ENCODE peak calls at places on chromosomes 16 and 17, in seven cellular contexts. One of them, this sample, is unnamed.

GRCh38 chr16:5379948-5380347 is 282.4 kb upstream of the EEF2KMT start:
- DNase-seq in AG08395: no peak
- DNase-seq in stimulated activated CD4-positive, alpha-beta T cell treated with anti-CD3 and anti-CD28 coated beads, Interleukin-1b, Interleukin-23, amount 100 ng/mL, for 4 hours: no peak
- DNase-seq in activated CD8-positive, alpha-beta memory T cell treated with anti-CD3 and anti-CD28 coated beads, Interleukin-2, amount 50 U/mL, for 48 hours: no peak
- DNase-seq in stomach: no peak
- DNase-seq in HEK293T: no peak
- DNase-seq in aorta: no peak
- DNase-seq in this sample: no peak

GRCh38 chr16:89006036-89006752 is 29.2 kb upstream of the CBFA2T3 start:
- DNase-seq in AG08395: no peak
- DNase-seq in stimulated activated CD4-positive, alpha-beta T cell treated with anti-CD3 and anti-CD28 coated beads, Interleukin-1b, Interleukin-23, amount 100 ng/mL, for 4 hours: no peak
- DNase-seq in activated CD8-positive, alpha-beta memory T cell treated with anti-CD3 and anti-CD28 coated beads, Interleukin-2, amount 50 U/mL, for 48 hours: no peak
- DNase-seq in stomach: no peak
- DNase-seq in HEK293T: no peak
- DNase-seq in aorta: peak; percentile 70
- DNase-seq in this sample: no peak

GRCh38 chr17:14299261-14300093 is 1.4 kb upstream of the HS3ST3B1 start:
- DNase-seq in AG08395: no peak
- DNase-seq in stimulated activated CD4-positive, alpha-beta T cell treated with anti-CD3 and anti-CD28 coated beads, Interleukin-1b, Interleukin-23, amount 100 ng/mL, for 4 hours: peak; percentile 26
- DNase-seq in activated CD8-positive, alpha-beta memory T cell treated with anti-CD3 and anti-CD28 coated beads, Interleukin-2, amount 50 U/mL, for 48 hours: peak; percentile 79
- DNase-seq in stomach: peak; percentile 40
- DNase-seq in HEK293T: peak; percentile 26
- DNase-seq in aorta: peak; percentile 81
- DNase-seq in this sample: peak; percentile 68

GRCh38 chr16:52537463-52537862 is 9.5 kb downstream of the TOX3 start:
- DNase-seq in AG08395: no peak
- DNase-seq in stimulated activated CD4-positive, alpha-beta T cell treated with anti-CD3 and anti-CD28 coated beads, Interleukin-1b, Interleukin-23, amount 100 ng/mL, for 4 hours: no peak
- DNase-seq in activated CD8-positive, alpha-beta memory T cell treated with anti-CD3 and anti-CD28 coated beads, Interleukin-2, amount 50 U/mL, for 48 hours: no peak
- DNase-seq in stomach: peak; percentile 26
- DNase-seq in HEK293T: no peak
- DNase-seq in aorta: no peak
- DNase-seq in this sample: no peak

GRCh38 chr17:43853546-43853945 is 6.6 kb downstream of the CD300LG start:
- DNase-seq in AG08395: no peak
- DNase-seq in stimulated activated CD4-positive, alpha-beta T cell treated with anti-CD3 and anti-CD28 coated beads, Interleukin-1b, Interleukin-23, amount 100 ng/mL, for 4 hours: no peak
- DNase-seq in activated CD8-positive, alpha-beta memory T cell treated with anti-CD3 and anti-CD28 coated beads, Interleukin-2, amount 50 U/mL, for 48 hours: no peak
- DNase-seq in stomach: no peak
- DNase-seq in HEK293T: no peak
- DNase-seq in aorta: peak; percentile 51
- DNase-seq in this sample: no peak

GRCh38 chr16:87461466-87461975 is 31.3 kb downstream of the ZCCHC14 start:
- DNase-seq in AG08395: peak; percentile 4
- DNase-seq in stimulated activated CD4-positive, alpha-beta T cell treated with anti-CD3 and anti-CD28 coated beads, Interleukin-1b, Interleukin-23, amount 100 ng/mL, for 4 hours: no peak
- DNase-seq in activated CD8-positive, alpha-beta memory T cell treated with anti-CD3 and anti-CD28 coated beads, Interleukin-2, amount 50 U/mL, for 48 hours: no peak
- DNase-seq in stomach: peak; percentile 96
- DNase-seq in HEK293T: peak; percentile 86
- DNase-seq in aorta: peak; percentile 86
- DNase-seq in this sample: no peak

GRCh38 chr16:106623-107324 is 28.7 kb downstream of the MPG start:
- DNase-seq in AG08395: peak; percentile 87
- DNase-seq in stimulated activated CD4-positive, alpha-beta T cell treated with anti-CD3 and anti-CD28 coated beads, Interleukin-1b, Interleukin-23, amount 100 ng/mL, for 4 hours: peak; percentile 26
- DNase-seq in activated CD8-positive, alpha-beta memory T cell treated with anti-CD3 and anti-CD28 coated beads, Interleukin-2, amount 50 U/mL, for 48 hours: peak; percentile 63
- DNase-seq in stomach: peak; percentile 68
- DNase-seq in HEK293T: peak; percentile 79
- DNase-seq in aorta: no peak
- DNase-seq in this sample: peak; percentile 76

GRCh38 chr17:38451840-38452529 is 23.7 kb downstream of the ARHGAP23 start:
- DNase-seq in AG08395: peak; percentile 94
- DNase-seq in stimulated activated CD4-positive, alpha-beta T cell treated with anti-CD3 and anti-CD28 coated beads, Interleukin-1b, Interleukin-23, amount 100 ng/mL, for 4 hours: no peak
- DNase-seq in activated CD8-positive, alpha-beta memory T cell treated with anti-CD3 and anti-CD28 coated beads, Interleukin-2, amount 50 U/mL, for 48 hours: no peak
- DNase-seq in stomach: no peak
- DNase-seq in HEK293T: no peak
- DNase-seq in aorta: no peak
- DNase-seq in this sample: peak; percentile 98

GRCh38 chr16:67936124-67936875 is at the start of gene PSMB10:
- DNase-seq in AG08395: peak; percentile 74
- DNase-seq in stimulated activated CD4-positive, alpha-beta T cell treated with anti-CD3 and anti-CD28 coated beads, Interleukin-1b, Interleukin-23, amount 100 ng/mL, for 4 hours: peak; percentile 53
- DNase-seq in activated CD8-positive, alpha-beta memory T cell treated with anti-CD3 and anti-CD28 coated beads, Interleukin-2, amount 50 U/mL, for 48 hours: peak; percentile 82
- DNase-seq in stomach: peak; percentile 41
- DNase-seq in HEK293T: peak; percentile 34
- DNase-seq in aorta: peak; percentile 85
- DNase-seq in this sample: peak; percentile 48

GRCh38 chr17:10200645-10201044 is 2.2 kb upstream of the GAS7 start:
- DNase-seq in AG08395: no peak
- DNase-seq in stimulated activated CD4-positive, alpha-beta T cell treated with anti-CD3 and anti-CD28 coated beads, Interleukin-1b, Interleukin-23, amount 100 ng/mL, for 4 hours: no peak
- DNase-seq in activated CD8-positive, alpha-beta memory T cell treated with anti-CD3 and anti-CD28 coated beads, Interleukin-2, amount 50 U/mL, for 48 hours: no peak
- DNase-seq in stomach: no peak
- DNase-seq in HEK293T: no peak
- DNase-seq in aorta: peak; percentile 15
- DNase-seq in this sample: no peak

GRCh38 chr16:3123986-3124886 is 10.6 kb upstream of the ZNF213 start:
- DNase-seq in AG08395: peak; percentile 96
- DNase-seq in stimulated activated CD4-positive, alpha-beta T cell treated with anti-CD3 and anti-CD28 coated beads, Interleukin-1b, Interleukin-23, amount 100 ng/mL, for 4 hours: peak; percentile 98
- DNase-seq in activated CD8-positive, alpha-beta memory T cell treated with anti-CD3 and anti-CD28 coated beads, Interleukin-2, amount 50 U/mL, for 48 hours: peak; percentile 97
- DNase-seq in stomach: peak; percentile 98
- DNase-seq in HEK293T: peak; percentile 92
- DNase-seq in aorta: peak; percentile 98
- DNase-seq in this sample: peak; percentile 96

GRCh38 chr16:11636172-11636721 is 32.0 kb upstream of the SNN start:
- DNase-seq in AG08395: no peak
- DNase-seq in stimulated activated CD4-positive, alpha-beta T cell treated with anti-CD3 and anti-CD28 coated beads, Interleukin-1b, Interleukin-23, amount 100 ng/mL, for 4 hours: no peak
- DNase-seq in activated CD8-positive, alpha-beta memory T cell treated with anti-CD3 and anti-CD28 coated beads, Interleukin-2, amount 50 U/mL, for 48 hours: no peak
- DNase-seq in stomach: peak; percentile 79
- DNase-seq in HEK293T: no peak
- DNase-seq in aorta: no peak
- DNase-seq in this sample: no peak

GRCh38 chr17:50603340-50603739 is 31.3 kb upstream of the ABCC3 start:
- DNase-seq in AG08395: no peak
- DNase-seq in stimulated activated CD4-positive, alpha-beta T cell treated with anti-CD3 and anti-CD28 coated beads, Interleukin-1b, Interleukin-23, amount 100 ng/mL, for 4 hours: no peak
- DNase-seq in activated CD8-positive, alpha-beta memory T cell treated with anti-CD3 and anti-CD28 coated beads, Interleukin-2, amount 50 U/mL, for 48 hours: no peak
- DNase-seq in stomach: no peak
- DNase-seq in HEK293T: peak; percentile 63
- DNase-seq in aorta: no peak
- DNase-seq in this sample: no peak

GRCh38 chr16:56610017-56610608 is 1.7 kb downstream of the MT2A start:
- DNase-seq in AG08395: peak; percentile 41
- DNase-seq in stimulated activated CD4-positive, alpha-beta T cell treated with anti-CD3 and anti-CD28 coated beads, Interleukin-1b, Interleukin-23, amount 100 ng/mL, for 4 hours: peak; percentile 60
- DNase-seq in activated CD8-positive, alpha-beta memory T cell treated with anti-CD3 and anti-CD28 coated beads, Interleukin-2, amount 50 U/mL, for 48 hours: peak; percentile 84
- DNase-seq in stomach: peak; percentile 47
- DNase-seq in HEK293T: no peak
- DNase-seq in aorta: peak; percentile 85
- DNase-seq in this sample: peak; percentile 91

GRCh38 chr17:66675273-66675990 is 159.5 kb upstream of the CACNG5 start:
- DNase-seq in AG08395: no peak
- DNase-seq in stimulated activated CD4-positive, alpha-beta T cell treated with anti-CD3 and anti-CD28 coated beads, Interleukin-1b, Interleukin-23, amount 100 ng/mL, for 4 hours: no peak
- DNase-seq in activated CD8-positive, alpha-beta memory T cell treated with anti-CD3 and anti-CD28 coated beads, Interleukin-2, amount 50 U/mL, for 48 hours: no peak
- DNase-seq in stomach: no peak
- DNase-seq in HEK293T: no peak
- DNase-seq in aorta: no peak
- DNase-seq in this sample: no peak

GRCh38 chr17:28744104-28744801 is 442 bp downstream of the TRAF4 start:
- DNase-seq in AG08395: peak; percentile 55
- DNase-seq in stimulated activated CD4-positive, alpha-beta T cell treated with anti-CD3 and anti-CD28 coated beads, Interleukin-1b, Interleukin-23, amount 100 ng/mL, for 4 hours: peak; percentile 78
- DNase-seq in activated CD8-positive, alpha-beta memory T cell treated with anti-CD3 and anti-CD28 coated beads, Interleukin-2, amount 50 U/mL, for 48 hours: peak; percentile 90
- DNase-seq in stomach: peak; percentile 61
- DNase-seq in HEK293T: no peak
- DNase-seq in aorta: peak; percentile 88
- DNase-seq in this sample: peak; percentile 59

GRCh38 chr16:48932216-48932855 is 322.4 kb upstream of the N4BP1 start:
- DNase-seq in AG08395: no peak
- DNase-seq in stimulated activated CD4-positive, alpha-beta T cell treated with anti-CD3 and anti-CD28 coated beads, Interleukin-1b, Interleukin-23, amount 100 ng/mL, for 4 hours: no peak
- DNase-seq in activated CD8-positive, alpha-beta memory T cell treated with anti-CD3 and anti-CD28 coated beads, Interleukin-2, amount 50 U/mL, for 48 hours: no peak
- DNase-seq in stomach: no peak
- DNase-seq in HEK293T: no peak
- DNase-seq in aorta: no peak
- DNase-seq in this sample: no peak